ENCODE peak calls at places on chromosomes 13 and 19, in seven cellular contexts. One of them, this sample, is unnamed.

GRCh38 chr13:46124531-46124966 is 19.7 kb upstream of the CPB2 start:
- DNase-seq in endothelial cell: no peak
- DNase-seq in upper lobe of right lung: peak
- DNase-seq in right atrium auricular region: no peak
- DNase-seq in cardiac muscle cell: no peak
- DNase-seq in omental fat pad: no peak
- DNase-seq in psoas muscle: no peak
- DNase-seq in this sample: no peak

GRCh38 chr13:101941095-101941777 is 460.6 kb downstream of the FGF14 start:
- DNase-seq in psoas muscle: no peak
- DNase-seq in upper lobe of right lung: no peak
- DNase-seq in omental fat pad: no peak
- DNase-seq in cardiac muscle cell: peak
- DNase-seq in right atrium auricular region: no peak
- DNase-seq in endothelial cell: no peak
- DNase-seq in this sample: no peak

GRCh38 chr13:102317593-102317992 is 84.3 kb downstream of the FGF14 start:
- DNase-seq in endothelial cell: no peak
- DNase-seq in cardiac muscle cell: peak
- DNase-seq in right atrium auricular region: peak
- DNase-seq in upper lobe of right lung: peak
- DNase-seq in omental fat pad: peak
- DNase-seq in psoas muscle: peak
- DNase-seq in this sample: no peak

GRCh38 chr19:2230807-2231533 is 5.2 kb downstream of the PLEKHJ1 start:
- DNase-seq in cardiac muscle cell: no peak
- DNase-seq in psoas muscle: no peak
- DNase-seq in upper lobe of right lung: no peak
- DNase-seq in omental fat pad: no peak
- DNase-seq in endothelial cell: no peak
- DNase-seq in right atrium auricular region: no peak
- DNase-seq in this sample: no peak

GRCh38 chr13:23963184-23963931 is 66.1 kb upstream of the C1QTNF9B start:
- DNase-seq in psoas muscle: no peak
- DNase-seq in right atrium auricular region: no peak
- DNase-seq in omental fat pad: no peak
- DNase-seq in cardiac muscle cell: no peak
- DNase-seq in upper lobe of right lung: no peak
- DNase-seq in endothelial cell: no peak
- DNase-seq in this sample: no peak

GRCh38 chr19:44788971-44789370 is 11.3 kb downstream of the CBLC start:
- DNase-seq in endothelial cell: no peak
- DNase-seq in omental fat pad: no peak
- DNase-seq in psoas muscle: no peak
- DNase-seq in upper lobe of right lung: no peak
- DNase-seq in cardiac muscle cell: no peak
- DNase-seq in right atrium auricular region: no peak
- DNase-seq in this sample: no peak

GRCh38 chr13:87884874-87885273 is 213.7 kb downstream of the SLITRK5 start:
- DNase-seq in omental fat pad: no peak
- DNase-seq in endothelial cell: peak
- DNase-seq in upper lobe of right lung: no peak
- DNase-seq in psoas muscle: no peak
- DNase-seq in right atrium auricular region: no peak
- DNase-seq in cardiac muscle cell: peak
- DNase-seq in this sample: no peak

GRCh38 chr19:38134538-38135149 is 89.4 kb downstream of the DPF1 start:
- DNase-seq in cardiac muscle cell: peak
- DNase-seq in psoas muscle: no peak
- DNase-seq in omental fat pad: no peak
- DNase-seq in upper lobe of right lung: no peak
- DNase-seq in right atrium auricular region: no peak
- DNase-seq in endothelial cell: peak
- DNase-seq in this sample: peak

GRCh38 chr13:113625965-113626661 is 31.9 kb downstream of the ATP4B start:
- DNase-seq in cardiac muscle cell: no peak
- DNase-seq in omental fat pad: no peak
- DNase-seq in upper lobe of right lung: no peak
- DNase-seq in psoas muscle: no peak
- DNase-seq in right atrium auricular region: no peak
- DNase-seq in endothelial cell: no peak
- DNase-seq in this sample: no peak

GRCh38 chr19:7904074-7905020 is 670 bp downstream of the MAP2K7 start:
- DNase-seq in omental fat pad: no peak
- DNase-seq in psoas muscle: peak
- DNase-seq in endothelial cell: no peak
- DNase-seq in upper lobe of right lung: peak
- DNase-seq in cardiac muscle cell: peak
- DNase-seq in right atrium auricular region: no peak
- DNase-seq in this sample: peak

GRCh38 chr19:29645911-29646310 is 19.4 kb upstream of the PLEKHF1 start:
- DNase-seq in endothelial cell: no peak
- DNase-seq in omental fat pad: no peak
- DNase-seq in cardiac muscle cell: no peak
- DNase-seq in psoas muscle: peak
- DNase-seq in upper lobe of right lung: peak
- DNase-seq in right atrium auricular region: peak
- DNase-seq in this sample: no peak

GRCh38 chr13:44337581-44337980 is 36.0 kb upstream of the SERP2 start:
- DNase-seq in cardiac muscle cell: no peak
- DNase-seq in omental fat pad: no peak
- DNase-seq in endothelial cell: no peak
- DNase-seq in upper lobe of right lung: no peak
- DNase-seq in psoas muscle: no peak
- DNase-seq in right atrium auricular region: no peak
- DNase-seq in this sample: peak

GRCh38 chr19:12034610-12035009 is 869 bp downstream of the ZNF433 start:
- DNase-seq in omental fat pad: no peak
- DNase-seq in upper lobe of right lung: no peak
- DNase-seq in right atrium auricular region: no peak
- DNase-seq in cardiac muscle cell: no peak
- DNase-seq in psoas muscle: no peak
- DNase-seq in endothelial cell: no peak
- DNase-seq in this sample: no peak

GRCh38 chr19:12034196-12034595 is 1.3 kb downstream of the ZNF433 start:
- DNase-seq in upper lobe of right lung: no peak
- DNase-seq in cardiac muscle cell: no peak
- DNase-seq in endothelial cell: no peak
- DNase-seq in psoas muscle: no peak
- DNase-seq in right atrium auricular region: no peak
- DNase-seq in omental fat pad: no peak
- DNase-seq in this sample: no peak

DNA sequence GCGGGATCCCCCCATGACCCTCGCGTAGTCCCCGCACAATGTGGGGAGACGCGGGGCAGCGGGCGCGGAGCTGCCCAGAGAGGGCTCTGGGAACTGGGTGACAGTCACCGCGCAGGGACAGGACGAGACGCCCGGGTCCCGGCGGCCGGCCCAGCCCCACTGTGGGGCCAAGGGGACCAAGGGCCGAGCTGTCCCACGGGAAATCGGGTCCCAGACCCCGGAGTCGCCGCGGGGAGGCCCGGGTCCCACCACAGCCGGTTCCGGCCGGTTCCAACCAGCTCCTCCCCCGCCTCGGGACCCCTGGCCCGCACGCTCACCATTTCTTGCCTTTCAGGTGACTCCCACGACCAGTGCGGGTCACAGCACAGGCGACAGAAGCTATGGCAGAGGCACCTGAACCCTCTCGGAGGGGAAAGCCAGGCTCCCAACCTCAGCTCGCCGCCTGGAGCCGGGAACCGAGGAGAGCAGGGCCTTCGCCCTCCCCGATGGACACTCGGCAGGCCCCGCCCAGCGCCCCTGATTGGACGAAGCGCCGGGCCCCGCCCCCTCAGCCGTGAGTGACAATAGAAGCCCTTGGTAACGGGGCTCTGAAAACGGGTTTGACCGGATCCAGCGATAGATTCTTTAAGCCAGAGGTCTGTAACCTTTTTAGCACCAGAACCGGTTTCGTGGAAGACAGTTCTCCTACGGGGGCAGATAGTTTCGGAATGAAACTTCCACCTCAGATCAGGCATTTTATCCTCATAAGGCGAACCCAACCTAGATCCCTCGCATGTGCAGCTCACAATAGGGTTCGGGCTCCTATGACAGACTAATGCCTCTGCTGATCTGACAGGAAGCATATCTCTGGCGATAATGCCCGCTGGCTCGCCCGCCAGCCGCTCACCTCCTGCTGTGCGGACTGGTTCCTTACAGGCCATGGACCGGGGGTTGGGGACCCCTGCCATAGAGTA is at the start of gene ZNF433:
- DNase-seq in omental fat pad: peak
- DNase-seq in cardiac muscle cell: peak
- DNase-seq in psoas muscle: peak
- DNase-seq in right atrium auricular region: peak
- DNase-seq in endothelial cell: peak
- DNase-seq in upper lobe of right lung: peak
- DNase-seq in this sample: peak
- TF ChIP-seq CTCF in omental fat pad: no peak
- TF ChIP-seq CTCF in cardiac muscle cell: no peak
- TF ChIP-seq CTCF in psoas muscle: no peak
- TF ChIP-seq CTCF in right atrium auricular region: no peak
- TF ChIP-seq CTCF in endothelial cell: no peak
- TF ChIP-seq CTCF in upper lobe of right lung: no peak
- TF ChIP-seq CTCF in this sample: no peak

GRCh38 chr19:55676889-55677505 is 2.0 kb downstream of the EPN1 start:
- DNase-seq in endothelial cell: no peak
- DNase-seq in upper lobe of right lung: no peak
- DNase-seq in psoas muscle: no peak
- DNase-seq in right atrium auricular region: no peak
- DNase-seq in omental fat pad: no peak
- DNase-seq in cardiac muscle cell: no peak
- DNase-seq in this sample: no peak

GRCh38 chr19:55677572-55678028 is 2.6 kb downstream of the EPN1 start:
- DNase-seq in omental fat pad: no peak
- DNase-seq in upper lobe of right lung: no peak
- DNase-seq in cardiac muscle cell: no peak
- DNase-seq in psoas muscle: no peak
- DNase-seq in endothelial cell: peak
- DNase-seq in right atrium auricular region: no peak
- DNase-seq in this sample: no peak

GRCh38 chr19:55675661-55676354 is 782 bp downstream of the EPN1 start:
- DNase-seq in endothelial cell: no peak
- DNase-seq in omental fat pad: no peak
- DNase-seq in right atrium auricular region: no peak
- DNase-seq in upper lobe of right lung: no peak
- DNase-seq in cardiac muscle cell: no peak
- DNase-seq in psoas muscle: no peak
- DNase-seq in this sample: peak

GRCh38 chr19:55674841-55675660 is at the start of gene EPN1:
- DNase-seq in right atrium auricular region: peak
- DNase-seq in psoas muscle: peak
- DNase-seq in endothelial cell: peak
- DNase-seq in upper lobe of right lung: peak
- DNase-seq in cardiac muscle cell: peak
- DNase-seq in omental fat pad: peak
- DNase-seq in this sample: peak

DNA sequence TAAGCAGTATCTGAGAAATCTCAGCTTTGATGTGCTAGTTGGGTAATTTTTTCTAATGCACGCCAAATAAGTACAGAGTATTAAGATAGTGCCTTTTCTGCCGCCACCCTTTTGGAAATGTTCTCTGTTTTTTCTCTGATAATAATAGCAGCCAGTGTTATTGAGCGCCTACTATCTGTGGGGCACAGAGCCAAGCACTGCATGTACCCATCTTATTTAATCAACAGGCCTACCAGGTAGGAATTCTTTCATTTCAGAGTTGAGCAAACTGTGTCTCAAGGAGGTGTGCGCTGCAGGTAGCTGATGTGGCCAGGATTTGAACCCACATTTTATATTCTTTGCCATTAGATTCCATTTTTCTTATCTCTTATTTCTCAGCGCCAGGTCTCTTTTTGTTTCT is 1.4 kb downstream of the EPN1 start:
- DNase-seq in psoas muscle: no peak
- DNase-seq in omental fat pad: no peak
- DNase-seq in cardiac muscle cell: no peak
- DNase-seq in endothelial cell: no peak
- DNase-seq in upper lobe of right lung: no peak
- DNase-seq in right atrium auricular region: no peak
- DNase-seq in this sample: no peak
- TF ChIP-seq CTCF in psoas muscle: no peak
- TF ChIP-seq CTCF in omental fat pad: no peak
- TF ChIP-seq CTCF in cardiac muscle cell: peak
- TF ChIP-seq CTCF in endothelial cell: no peak
- TF ChIP-seq CTCF in upper lobe of right lung: no peak
- TF ChIP-seq CTCF in right atrium auricular region: peak
- TF ChIP-seq CTCF in this sample: no peak

GRCh38 chr19:47518139-47518538 is 3.3 kb upstream of the NAPA start:
- DNase-seq in psoas muscle: no peak
- DNase-seq in endothelial cell: no peak
- DNase-seq in right atrium auricular region: no peak
- DNase-seq in cardiac muscle cell: no peak
- DNase-seq in omental fat pad: no peak
- DNase-seq in upper lobe of right lung: no peak
- DNase-seq in this sample: peak

GRCh38 chr19:47512948-47513319 is 1.9 kb downstream of the NAPA start:
- DNase-seq in endothelial cell: no peak
- DNase-seq in cardiac muscle cell: no peak
- DNase-seq in psoas muscle: no peak
- DNase-seq in right atrium auricular region: no peak
- DNase-seq in omental fat pad: no peak
- DNase-seq in upper lobe of right lung: no peak
- DNase-seq in this sample: no peak

GRCh38 chr19:47512183-47512947 is 2.5 kb downstream of the NAPA start:
- DNase-seq in endothelial cell: no peak
- DNase-seq in upper lobe of right lung: no peak
- DNase-seq in psoas muscle: no peak
- DNase-seq in right atrium auricular region: no peak
- DNase-seq in cardiac muscle cell: no peak
- DNase-seq in omental fat pad: no peak
- DNase-seq in this sample: no peak

GRCh38 chr19:47514151-47514868 is 553 bp downstream of the NAPA start:
- DNase-seq in upper lobe of right lung: no peak
- DNase-seq in endothelial cell: no peak
- DNase-seq in omental fat pad: no peak
- DNase-seq in right atrium auricular region: no peak
- DNase-seq in psoas muscle: no peak
- DNase-seq in cardiac muscle cell: no peak
- DNase-seq in this sample: peak

GRCh38 chr19:47514869-47515588 is at the start of gene NAPA:
- DNase-seq in right atrium auricular region: peak
- DNase-seq in upper lobe of right lung: peak
- DNase-seq in psoas muscle: peak
- DNase-seq in endothelial cell: peak
- DNase-seq in cardiac muscle cell: peak
- DNase-seq in omental fat pad: peak
- DNase-seq in this sample: peak
- TF ChIP-seq CTCF in right atrium auricular region: no peak
- TF ChIP-seq CTCF in upper lobe of right lung: no peak
- TF ChIP-seq CTCF in psoas muscle: no peak
- TF ChIP-seq CTCF in endothelial cell: peak
- TF ChIP-seq CTCF in cardiac muscle cell: no peak
- TF ChIP-seq CTCF in omental fat pad: no peak
- TF ChIP-seq CTCF in this sample: no peak

DNA sequence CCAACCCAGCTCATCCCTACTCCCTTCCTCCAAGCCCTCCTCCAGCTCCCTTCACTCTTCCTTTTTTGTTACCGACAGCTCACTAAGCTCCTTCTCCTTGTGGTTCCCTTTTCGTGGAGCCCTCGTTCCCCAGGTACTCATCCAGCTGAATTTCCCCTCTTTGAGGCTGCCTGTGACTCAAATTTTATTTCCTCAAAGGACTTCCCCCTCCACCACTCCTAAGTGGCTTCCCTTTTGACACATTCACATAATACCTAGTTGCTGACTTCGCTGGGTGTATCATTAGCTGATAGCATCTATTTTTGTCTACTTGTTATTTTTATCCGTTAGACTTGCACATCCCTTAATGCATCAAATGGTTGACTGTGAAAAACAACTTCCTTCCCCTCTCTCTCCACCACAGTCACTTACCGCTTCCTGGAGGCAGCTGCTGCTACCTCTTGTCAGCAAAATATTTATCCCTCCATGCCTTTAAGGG is 14.5 kb downstream of the FFAR2 start:
- DNase-seq in right atrium auricular region: no peak
- DNase-seq in psoas muscle: no peak
- DNase-seq in endothelial cell: no peak
- DNase-seq in cardiac muscle cell: no peak
- DNase-seq in omental fat pad: no peak
- DNase-seq in upper lobe of right lung: no peak
- DNase-seq in this sample: peak
- TF ChIP-seq CTCF in right atrium auricular region: no peak
- TF ChIP-seq CTCF in psoas muscle: no peak
- TF ChIP-seq CTCF in endothelial cell: no peak
- TF ChIP-seq CTCF in cardiac muscle cell: no peak
- TF ChIP-seq CTCF in omental fat pad: no peak
- TF ChIP-seq CTCF in upper lobe of right lung: no peak
- TF ChIP-seq CTCF in this sample: peak

This sample was measured in MM.1S.